ENCODE peak calls at places on chromosome 12, in four cellular contexts. K is IMR-90, W is colonic mucosa, C is MM.1S. L is an unnamed sample.

GRCh38 chr12:95017482-95017881 is 14.0 kb upstream of the NDUFA12 start:
- DNase-seq in K (no peak), W (no peak), C (no peak), L (no peak)

GRCh38 chr12:211142-211465 is 2.9 kb downstream of the SLC6A12 start:
- DNase-seq in K (no peak), W (no peak), C (no peak), L (no peak)

GRCh38 chr12:69844836-69845235 is 19.8 kb downstream of the MYRFL start:
- DNase-seq in K (no peak), W (no peak), C (no peak), L (no peak)

GRCh38 chr12:57235012-57235727 is 5.7 kb downstream of the SHMT2 start:
- DNase-seq in K (peak; percentile 60), W (no peak), C (no peak), L (no peak)

GRCh38 chr12:117695956-117696355 is 272.8 kb downstream of the KSR2 start:
- DNase-seq in K (no peak), W (peak; percentile 21), C (no peak), L (no peak)

GRCh38 chr12:4423528-4424195 is 22.0 kb downstream of the FGF6 start:
- DNase-seq in K (no peak), W (no peak), C (no peak), L (no peak)

GRCh38 chr12:28308891-28309290 is 118.6 kb downstream of the CCDC91 start:
- DNase-seq in K (peak; percentile 7), W (no peak), C (no peak), L (no peak)

GRCh38 chr12:43238281-43238680 is 313.7 kb downstream of the ADAMTS20 start:
- DNase-seq in K (no peak), W (no peak), C (no peak), L (no peak)

GRCh38 chr12:51262758-51263177 is 7.4 kb downstream of the SMAGP start:
- DNase-seq in K (peak; percentile 48), W (peak; percentile 74), C (peak; percentile 9), L (no peak)

GRCh38 chr12:90366286-90366685 is 588.7 kb downstream of the CCER1 start:
- DNase-seq in K (peak; percentile 36), W (no peak), C (no peak), L (no peak)

GRCh38 chr12:19397534-19397933 is 41.8 kb upstream of the AEBP2 start:
- DNase-seq in K (peak; percentile 60), W (no peak), C (no peak), L (no peak)

GRCh38 chr12:119992129-119992705 is 3.2 kb downstream of the BICDL1 start:
- DNase-seq in K (no peak), W (no peak), C (no peak), L (no peak)

GRCh38 chr12:119990382-119990874 is 1.4 kb downstream of the BICDL1 start:
- DNase-seq in K (no peak), W (no peak), C (no peak), L (no peak)

GRCh38 chr12:119988788-119989618 is at the start of gene BICDL1:
- DNase-seq in K (peak; percentile 23), W (peak; percentile 92), C (peak; percentile 92), L (peak; percentile 99)

GRCh38 chr12:119989619-119990381 is 764 bp downstream of the BICDL1 start:
- DNase-seq in K (peak; percentile 64), W (peak; percentile 86), C (peak; percentile 61), L (peak; percentile 73)

GRCh38 chr12:119988440-119988787 is 622 bp upstream of the BICDL1 start:
- DNase-seq in K (peak; percentile 42), W (no peak), C (no peak), L (no peak)
- H3K27me3 ChIP-seq in K (peaks cover 24% of the 10 kb centered on the region), W (no peaks in the 10 kb centered on the region), C (no peaks in the 10 kb centered on the region), L (no peaks in the 10 kb centered on the region)

DNA sequence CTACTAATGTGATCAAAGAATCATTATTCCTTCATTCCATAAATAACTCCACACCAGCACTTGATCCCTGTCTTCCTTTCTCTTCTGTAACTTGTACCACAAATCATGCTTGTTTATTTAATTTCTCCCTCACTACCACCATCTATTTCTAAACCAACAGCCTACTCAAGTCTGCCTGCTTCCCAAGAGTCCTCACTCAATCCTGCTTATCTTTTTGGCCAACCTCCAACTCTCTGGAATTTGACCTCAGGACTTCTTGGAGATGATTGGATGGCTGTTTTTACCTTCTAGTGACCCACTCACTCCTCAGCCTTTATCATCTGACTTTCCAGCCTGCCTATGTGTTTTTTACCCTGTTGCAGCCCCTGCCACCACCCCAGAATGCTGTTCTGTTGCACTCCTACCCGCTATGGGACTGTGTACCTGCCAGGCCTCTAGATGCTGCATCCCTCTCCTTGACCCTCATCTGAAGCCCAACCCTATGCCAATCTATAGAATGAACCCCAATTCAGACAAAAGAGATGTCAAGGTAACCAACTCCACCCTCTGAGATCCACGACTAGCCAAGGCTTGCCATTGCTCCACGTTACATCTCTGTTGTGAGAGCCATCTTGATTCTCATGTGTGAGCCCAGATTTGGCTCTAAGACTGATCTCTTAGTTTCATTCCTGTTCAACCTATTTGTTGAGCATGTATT is 150.2 kb upstream of the PLEKHG7 start:
- DNase-seq in K (peak; percentile 32), W (peak; percentile 69), C (no peak), L (no peak)
- H3K4me1 ChIP-seq in K (peaks cover 3% of the 10 kb centered on the region), W (no peaks in the 10 kb centered on the region), C (peaks cover 65% of the 10 kb centered on the region), L (peaks cover 34% of the 10 kb centered on the region)

GRCh38 chr12:6850796-6851152 is 312 bp downstream of the CDCA3 start:
- DNase-seq in K (no peak), W (no peak), C (no peak), L (no peak)
- H3K36me3 ChIP-seq in K (peaks cover 33% of the 10 kb centered on the region), W (no peaks in the 10 kb centered on the region), C (no peaks in the 10 kb centered on the region), L (peaks cover 1% of the 10 kb centered on the region)

GRCh38 chr12:132593521-132593920 is 16.9 kb downstream of the LRCOL1 start:
- DNase-seq in K (no peak), W (no peak), C (no peak), L (no peak)

GRCh38 chr12:132593071-132593470 is 17.3 kb downstream of the LRCOL1 start:
- DNase-seq in K (no peak), W (no peak), C (no peak), L (no peak)

GRCh38 chr12:132596016-132596415 is 14.4 kb downstream of the LRCOL1 start:
- DNase-seq in K (peak; percentile 55), W (no peak), C (no peak), L (no peak)

GRCh38 chr12:132593938-132594358 is 16.4 kb downstream of the LRCOL1 start:
- DNase-seq in K (peak; percentile 84), W (peak; percentile 96), C (peak; percentile 65), L (no peak)

GRCh38 chr12:132595183-132595582 is 15.2 kb downstream of the LRCOL1 start:
- DNase-seq in K (no peak), W (no peak), C (no peak), L (no peak)
- H3K27me3 ChIP-seq in K (no peaks in the 10 kb centered on the region), W (peaks cover 5% of the 10 kb centered on the region), C (peaks cover 15% of the 10 kb centered on the region), L (peaks cover 4% of the 10 kb centered on the region)

GRCh38 chr12:65649126-65649525 is 175.2 kb upstream of the HMGA2 start:
- DNase-seq in K (peak; percentile 100), W (peak; percentile 36), C (no peak), L (no peak)

GRCh38 chr12:65646127-65646643 is 178.1 kb upstream of the HMGA2 start:
- DNase-seq in K (no peak), W (no peak), C (no peak), L (no peak)

GRCh38 chr12:65648461-65648860 is 175.8 kb upstream of the HMGA2 start:
- DNase-seq in K (peak; percentile 58), W (no peak), C (no peak), L (no peak)

GRCh38 chr12:65643595-65644386 is 180.5 kb upstream of the HMGA2 start:
- DNase-seq in K (peak; percentile 50), W (no peak), C (no peak), L (no peak)

GRCh38 chr12:65647074-65647473 is 177.2 kb upstream of the HMGA2 start:
- DNase-seq in K (no peak), W (no peak), C (no peak), L (no peak)
- H3K4me1 ChIP-seq in K (peaks cover 6% of the 10 kb centered on the region), W (no peaks in the 10 kb centered on the region), C (no peaks in the 10 kb centered on the region), L (no peaks in the 10 kb centered on the region)

GRCh38 chr12:104348994-104349494 is 45.5 kb downstream of the EID3 start:
- DNase-seq in K (no peak), W (no peak), C (no peak), L (no peak)
- H3K36me3 ChIP-seq in K (peaks cover 61% of the 10 kb centered on the region), W (no peaks in the 10 kb centered on the region), C (peaks cover 6% of the 10 kb centered on the region), L (peaks cover 12% of the 10 kb centered on the region)

GRCh38 chr12:1688086-1688710 is 2.7 kb upstream of the ADIPOR2 start:
- DNase-seq in K (no peak), W (no peak), C (no peak), L (no peak)
- H3K27me3 ChIP-seq in K (no peaks in the 10 kb centered on the region), W (no peaks in the 10 kb centered on the region), C (no peaks in the 10 kb centered on the region), L (no peaks in the 10 kb centered on the region)